ENCODE peak calls at places on chromosome 7, in five cellular contexts. I is astrocyte of the spinal cord, V is PC-9, B is astrocyte, W is Panc1. T is an unnamed sample.

GRCh38 chr7:27176962-27177794 is 3.1 kb upstream of the HOXA10 start:
- DNase-seq in I (no peak), V (no peak), B (no peak), W (no peak), T (no peak)

GRCh38 chr7:151696738-151697514 is 177.2 kb upstream of the RHEB start:
- DNase-seq in I (no peak), V (peak), B (no peak), W (no peak), T (no peak)

GRCh38 chr7:154927624-154928125 is 75.2 kb downstream of the PAXIP1 start:
- DNase-seq in I (peak), V (peak), B (peak), W (peak), T (peak)

GRCh38 chr7:42661312-42661711 is 250.6 kb downstream of the C7orf25 start:
- DNase-seq in I (peak), V (no peak), B (peak), W (peak), T (peak)

GRCh38 chr7:221996-222715 is 29.8 kb downstream of the FAM20C start:
- DNase-seq in I (no peak), V (no peak), B (no peak), W (no peak), T (no peak)

GRCh38 chr7:36283711-36284130 is 105.9 kb upstream of the ANLN start:
- DNase-seq in I (no peak), V (no peak), B (no peak), W (no peak), T (no peak)

GRCh38 chr7:73623798-73624668 is at the start of gene MLXIPL:
- DNase-seq in I (peak), V (peak), B (no peak), W (no peak), T (peak)

GRCh38 chr7:106864298-106865081 is 592 bp upstream of the PIK3CG start:
- DNase-seq in I (no peak), V (no peak), B (no peak), W (no peak), T (no peak)

GRCh38 chr7:28102778-28103177 is 77.8 kb downstream of the JAZF1 start:
- DNase-seq in I (peak), V (no peak), B (peak), W (no peak), T (peak)

GRCh38 chr7:157008206-157009169 is 2.0 kb downstream of the MNX1 start:
- DNase-seq in I (no peak), V (no peak), B (no peak), W (no peak), T (no peak)

GRCh38 chr7:28433604-28434254 is 21.4 kb downstream of the CREB5 start:
- DNase-seq in I (peak), V (no peak), B (peak), W (no peak), T (no peak)

GRCh38 chr7:112572669-112573301 is 92.0 kb downstream of the LSMEM1 start:
- DNase-seq in I (no peak), V (peak), B (no peak), W (no peak), T (no peak)

GRCh38 chr7:125061776-125062397 is 132.3 kb upstream of the POT1 start:
- DNase-seq in I (peak), V (peak), B (peak), W (peak), T (no peak)

GRCh38 chr7:38375453-38375852 is 102.0 kb upstream of the TARP start:
- DNase-seq in I (no peak), V (no peak), B (no peak), W (no peak), T (no peak)

GRCh38 chr7:111076205-111076604 is 14.7 kb upstream of the LRRN3 start:
- DNase-seq in I (peak), V (no peak), B (peak), W (no peak), T (peak)

GRCh38 chr7:108467391-108467790 is 11.2 kb upstream of the NRCAM start:
- DNase-seq in I (no peak), V (no peak), B (no peak), W (no peak), T (no peak)
- TF ChIP-seq CTCF in I (no peak), V (no peak), B (no peak), W (no peak), T (no peak)

DNA sequence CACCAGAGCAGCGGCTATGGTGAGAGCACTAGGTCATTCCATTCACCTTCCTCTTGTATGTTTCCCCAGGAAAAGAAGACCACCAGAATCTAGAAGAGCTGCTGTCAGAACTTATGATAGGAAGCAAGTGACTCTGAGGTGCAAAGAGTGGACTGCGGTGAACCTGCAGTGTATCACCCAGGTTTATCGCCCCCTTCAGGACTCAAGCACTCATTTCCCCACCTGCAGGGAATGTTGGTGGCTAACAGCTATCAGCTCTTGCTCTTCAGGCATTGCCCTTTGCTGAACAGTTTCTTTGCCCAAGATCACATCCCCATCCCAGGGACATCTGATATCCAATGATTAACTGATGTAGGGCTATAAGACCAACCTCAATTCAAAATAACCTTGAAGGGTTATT is 66.3 kb upstream of the IL6 start:
- DNase-seq in I (no peak), V (no peak), B (no peak), W (no peak), T (no peak)
- TF ChIP-seq CTCF in I (no peak), V (peak), B (no peak), W (peak), T (no peak)

GRCh38 chr7:105013283-105013817 is 655 bp upstream of the KMT2E start:
- DNase-seq in I (peak), V (peak), B (peak), W (peak), T (peak)
- TF ChIP-seq CTCF in I (peak), V (peak), B (peak), W (peak), T (peak)

GRCh38 chr7:51054231-51054630 is 262.4 kb downstream of the COBL start:
- DNase-seq in I (no peak), V (no peak), B (no peak), W (no peak), T (no peak)
- TF ChIP-seq CTCF in I (no peak), V (no peak), B (no peak), W (no peak), T (no peak)

DNA sequence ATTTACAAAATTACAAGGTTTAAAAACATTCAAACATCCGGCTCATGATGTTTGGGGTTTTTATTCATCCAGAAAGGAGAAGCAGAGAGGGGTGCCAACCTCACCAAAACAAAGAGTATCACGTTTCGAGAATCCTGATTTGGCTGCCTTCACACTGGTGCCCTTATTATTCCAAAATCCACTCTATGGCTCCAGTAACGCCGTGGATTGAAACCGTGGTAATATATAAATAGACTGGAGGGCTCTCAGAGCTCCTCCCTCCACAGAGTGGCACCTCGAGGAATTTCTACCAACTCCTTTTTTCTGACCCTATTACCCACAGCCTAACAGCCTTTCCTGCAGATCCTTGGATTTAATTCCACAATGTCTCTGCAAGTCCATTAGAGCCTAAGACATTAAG is 353.6 kb downstream of the CRPPA start:
- DNase-seq in I (no peak), V (no peak), B (no peak), W (no peak), T (no peak)
- TF ChIP-seq CTCF in I (no peak), V (no peak), B (no peak), W (no peak), T (no peak)

T was measured in AG10803.